ENCODE peak calls at places on chromosomes 1 and 21, in eight cellular contexts. M is left lung, F is suprapubic skin, K is AG04450, H is A673, S is fibroblast of lung, N is dorsolateral prefrontal cortex, C is cardiac muscle cell. T is an unnamed sample.

GRCh38 chr21:45979141-45979631 is 2.4 kb upstream of the COL6A1 start:
- DNase-seq in M (peak; percentile 72), F (no peak), K (no peak), H (no peak), S (no peak), N (no peak), C (no peak), T (no peak)

GRCh38 chr1:183989078-183989577 is 48.4 kb downstream of the COLGALT2 start:
- DNase-seq in M (no peak), F (no peak), K (peak; percentile 62), H (peak; percentile 65), S (peak; percentile 43), N (peak; percentile 80), C (no peak), T (no peak)

GRCh38 chr21:36027352-36027751 is 33.0 kb downstream of the SETD4 start:
- DNase-seq in M (no peak), F (peak; percentile 28), K (peak; percentile 15), H (no peak), S (peak; percentile 45), N (no peak), C (peak; percentile 58), T (no peak)

GRCh38 chr1:18351735-18352134 is 129.0 kb upstream of the KLHDC7A start:
- DNase-seq in M (no peak), F (no peak), K (no peak), H (no peak), S (no peak), N (no peak), C (no peak), T (no peak)

GRCh38 chr1:216293673-216294072 is 129.6 kb downstream of the USH2A start:
- DNase-seq in M (no peak), F (no peak), K (peak; percentile 55), H (no peak), S (peak; percentile 95), N (no peak), C (no peak), T (no peak)

GRCh38 chr1:230827801-230828200 is 40.5 kb downstream of the C1orf198 start:
- DNase-seq in M (no peak), F (no peak), K (no peak), H (no peak), S (no peak), N (no peak), C (no peak), T (no peak)

GRCh38 chr1:187384504-187384903 is 555.8 kb downstream of the PLA2G4A start:
- DNase-seq in M (no peak), F (no peak), K (no peak), H (no peak), S (no peak), N (no peak), C (no peak), T (no peak)

GRCh38 chr1:164466001-164466421 is 93.0 kb upstream of the PBX1 start:
- DNase-seq in M (no peak), F (no peak), K (no peak), H (peak; percentile 42), S (no peak), N (no peak), C (no peak), T (no peak)

GRCh38 chr1:90550616-90551406 is 166.3 kb downstream of the BARHL2 start:
- DNase-seq in M (no peak), F (no peak), K (no peak), H (no peak), S (no peak), N (no peak), C (no peak), T (no peak)

GRCh38 chr1:243962541-243962940 is 88.5 kb upstream of the ZBTB18 start:
- DNase-seq in M (no peak), F (no peak), K (no peak), H (no peak), S (no peak), N (no peak), C (no peak), T (no peak)

GRCh38 chr1:93080424-93080823 is 1.3 kb downstream of the MTF2 start:
- DNase-seq in M (no peak), F (no peak), K (peak; percentile 26), H (peak; percentile 80), S (peak; percentile 84), N (no peak), C (peak; percentile 48), T (no peak)

GRCh38 chr1:71351438-71351837 is 270.6 kb upstream of the ZRANB2 start:
- DNase-seq in M (no peak), F (no peak), K (peak; percentile 56), H (peak; percentile 60), S (peak; percentile 94), N (no peak), C (no peak), T (no peak)

GRCh38 chr1:242710847-242711246 is 186.3 kb upstream of the PLD5 start:
- DNase-seq in M (no peak), F (no peak), K (no peak), H (no peak), S (no peak), N (no peak), C (no peak), T (no peak)

GRCh38 chr1:110068646-110069301 is 1.7 kb downstream of the ALX3 start:
- DNase-seq in M (no peak), F (no peak), K (no peak), H (no peak), S (no peak), N (no peak), C (peak; percentile 32), T (no peak)
- H3K4me3 ChIP-seq in M (no peak overlapping the region), F (peak overlapping the region; percentile 23), K (no peak overlapping the region), H (no peak overlapping the region), S (no peak overlapping the region), N (peak overlapping the region; percentile 40), C (no peak overlapping the region), T (no peak overlapping the region)

DNA sequence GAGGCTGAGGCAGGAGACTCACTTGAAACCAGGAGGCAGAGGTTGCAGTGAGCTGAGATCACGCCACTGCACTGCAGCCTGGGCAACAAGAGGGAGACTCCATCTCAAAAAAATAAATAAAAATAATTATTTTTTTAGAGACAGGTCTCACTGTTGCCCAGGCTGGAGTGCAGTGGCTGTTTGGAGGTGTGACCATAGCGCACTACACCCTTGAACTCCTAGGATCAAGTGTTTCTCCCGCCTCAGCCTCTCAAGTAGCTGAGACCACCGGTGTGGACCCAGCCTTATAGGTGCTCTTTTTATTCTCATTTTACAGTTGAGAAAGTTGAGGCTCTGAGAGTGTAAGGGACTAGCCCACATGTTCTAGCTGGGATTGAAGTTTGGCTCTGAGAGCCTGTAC is 15.6 kb upstream of the GRHL3 start:
- DNase-seq in M (no peak), F (no peak), K (no peak), H (no peak), S (no peak), N (no peak), C (no peak), T (no peak)
- H3K27me3 ChIP-seq in M (peaks cover 39% of the 10 kb centered on the region), F (no peaks in the 10 kb centered on the region), K (peaks cover 10% of the 10 kb centered on the region), H (no peaks in the 10 kb centered on the region), S (peaks cover 23% of the 10 kb centered on the region), N (no peaks in the 10 kb centered on the region), C (no peaks in the 10 kb centered on the region), T (no peaks in the 10 kb centered on the region)

GRCh38 chr1:46526689-46527291 is 24.7 kb downstream of the KNCN start:
- DNase-seq in M (peak; percentile 71), F (no peak), K (no peak), H (no peak), S (no peak), N (no peak), C (no peak), T (no peak)

GRCh38 chr1:46530311-46530710 is 21.1 kb downstream of the KNCN start:
- DNase-seq in M (peak; percentile 54), F (no peak), K (no peak), H (no peak), S (no peak), N (no peak), C (no peak), T (no peak)

GRCh38 chr1:46529031-46529630 is 22.3 kb downstream of the KNCN start:
- DNase-seq in M (no peak), F (no peak), K (no peak), H (no peak), S (no peak), N (no peak), C (no peak), T (no peak)

GRCh38 chr1:46527474-46528296 is 23.8 kb downstream of the KNCN start:
- DNase-seq in M (peak; percentile 91), F (peak; percentile 90), K (no peak), H (peak; percentile 83), S (peak; percentile 71), N (peak; percentile 91), C (peak; percentile 81), T (peak; percentile 83)

DNA sequence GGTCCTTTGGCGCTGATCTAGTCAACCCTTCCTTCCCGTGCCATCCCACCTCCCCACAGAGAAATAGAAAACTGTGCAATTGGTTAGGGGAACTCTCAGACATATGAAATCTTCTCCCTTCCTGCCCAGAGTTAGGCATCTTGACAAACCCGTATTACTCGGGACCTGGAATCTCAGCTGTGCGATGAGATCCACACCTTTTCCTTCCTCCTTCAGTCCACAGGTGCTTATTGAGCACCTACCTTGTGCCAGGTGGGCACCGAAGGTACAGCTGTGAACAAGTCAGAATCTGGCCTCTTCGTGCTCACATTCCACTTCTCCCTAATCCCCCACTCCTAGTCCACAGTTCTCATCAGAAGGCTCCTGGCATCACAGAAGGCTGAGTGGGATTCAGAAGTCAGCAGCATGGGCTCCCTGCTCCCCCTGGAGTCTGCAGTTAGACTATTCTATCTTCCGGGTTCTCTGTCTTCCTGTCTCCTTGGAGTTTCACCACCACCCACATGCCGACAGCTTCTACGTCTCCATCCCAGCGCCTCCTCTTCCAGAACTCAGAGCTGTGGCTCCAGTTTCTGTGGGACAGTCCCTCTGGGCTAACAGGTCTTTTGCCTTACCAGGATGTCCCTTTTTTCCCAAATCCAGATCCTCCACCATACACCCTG is 23.0 kb downstream of the KNCN start:
- DNase-seq in M (no peak), F (no peak), K (no peak), H (peak; percentile 69), S (no peak), N (peak; percentile 65), C (peak; percentile 26), T (no peak)
- TF ChIP-seq CTCF in M (peak; percentile 26), F (no peak), K (peak; percentile 40), H (peak; percentile 21), S (no peak), N (no peak), C (peak; percentile 25), T (no peak)

GRCh38 chr1:2529776-2530500 is at the start of gene HES5:
- DNase-seq in M (no peak), F (no peak), K (no peak), H (no peak), S (no peak), N (peak; percentile 27), C (peak; percentile 70), T (no peak)
- H3K4me3 ChIP-seq in M (no peak within 1 kb of the TSS), F (peak within 1 kb of the TSS; percentile 48), K (no peak within 1 kb of the TSS), H (peak within 1 kb of the TSS; percentile 7), S (no peak within 1 kb of the TSS), N (peak within 1 kb of the TSS; percentile 65), C (peak within 1 kb of the TSS; percentile 20), T (no peak within 1 kb of the TSS)

GRCh38 chr1:35575401-35575958 is 2.4 kb downstream of the TFAP2E start:
- DNase-seq in M (no peak), F (no peak), K (no peak), H (no peak), S (no peak), N (no peak), C (no peak), T (no peak)
- H3K27me3 ChIP-seq in M (peaks cover 55% of the 10 kb centered on the region), F (peaks cover 13% of the 10 kb centered on the region), K (peaks cover 55% of the 10 kb centered on the region), H (no peaks in the 10 kb centered on the region), S (peaks cover 13% of the 10 kb centered on the region), N (no peaks in the 10 kb centered on the region), C (peaks cover 93% of the 10 kb centered on the region), T (no peaks in the 10 kb centered on the region)

T was measured in pancreas.